ENCODE peak calls at places on chromosomes 3 and 15, in nine cellular contexts. One of them, this sample, is unnamed. For H3K36me3, the result is how much of the 10 kb centered on the place peaks cover.

GRCh38 chr3:37861540-37862051 is at the start of gene CTDSPL:
- DNase-seq in neural progenitor cell: peak
- DNase-seq in SK-N-SH: peak
- DNase-seq in HCT116: no peak
- DNase-seq in GM23338: peak
- DNase-seq in OCI-LY7: no peak
- DNase-seq in GM23248: peak
- DNase-seq in PC-3: peak
- DNase-seq in MM.1S: peak
- DNase-seq in this sample: peak

GRCh38 chr3:42685891-42686820 is 819 bp downstream of the KLHL40 start:
- DNase-seq in neural progenitor cell: no peak
- DNase-seq in SK-N-SH: peak
- DNase-seq in HCT116: no peak
- DNase-seq in GM23338: no peak
- DNase-seq in OCI-LY7: no peak
- DNase-seq in GM23248: no peak
- DNase-seq in PC-3: no peak
- DNase-seq in MM.1S: no peak
- DNase-seq in this sample: no peak

GRCh38 chr3:171376125-171376947 is 83.9 kb downstream of the TNIK start:
- DNase-seq in neural progenitor cell: no peak
- DNase-seq in SK-N-SH: no peak
- DNase-seq in HCT116: no peak
- DNase-seq in GM23338: no peak
- DNase-seq in OCI-LY7: no peak
- DNase-seq in GM23248: peak
- DNase-seq in PC-3: no peak
- DNase-seq in MM.1S: peak
- DNase-seq in this sample: no peak

GRCh38 chr3:40317061-40317676 is 7.7 kb downstream of the EIF1B start:
- DNase-seq in neural progenitor cell: peak
- DNase-seq in SK-N-SH: peak
- DNase-seq in HCT116: peak
- DNase-seq in GM23338: peak
- DNase-seq in OCI-LY7: peak
- DNase-seq in GM23248: peak
- DNase-seq in PC-3: peak
- DNase-seq in MM.1S: peak
- DNase-seq in this sample: peak

GRCh38 chr3:129441782-129442181 is 1.8 kb downstream of the IFT122 start:
- DNase-seq in neural progenitor cell: no peak
- DNase-seq in SK-N-SH: peak
- DNase-seq in HCT116: no peak
- DNase-seq in GM23338: no peak
- DNase-seq in OCI-LY7: no peak
- DNase-seq in GM23248: peak
- DNase-seq in PC-3: no peak
- DNase-seq in MM.1S: no peak
- DNase-seq in this sample: no peak

GRCh38 chr3:188212308-188212969 is 58.5 kb downstream of the LPP start:
- DNase-seq in neural progenitor cell: no peak
- DNase-seq in SK-N-SH: no peak
- DNase-seq in HCT116: no peak
- DNase-seq in GM23338: peak
- DNase-seq in OCI-LY7: no peak
- DNase-seq in GM23248: peak
- DNase-seq in PC-3: peak
- DNase-seq in MM.1S: no peak
- DNase-seq in this sample: no peak

GRCh38 chr3:151753846-151754245 is 20.1 kb downstream of the AADACL2 start:
- DNase-seq in neural progenitor cell: no peak
- DNase-seq in SK-N-SH: no peak
- DNase-seq in HCT116: no peak
- DNase-seq in GM23338: no peak
- DNase-seq in OCI-LY7: no peak
- DNase-seq in GM23248: no peak
- DNase-seq in PC-3: peak
- DNase-seq in MM.1S: no peak
- DNase-seq in this sample: no peak

GRCh38 chr15:47688573-47689086 is 28.7 kb upstream of the SEMA6D start:
- DNase-seq in neural progenitor cell: no peak
- DNase-seq in SK-N-SH: no peak
- DNase-seq in HCT116: no peak
- DNase-seq in GM23338: no peak
- DNase-seq in OCI-LY7: no peak
- DNase-seq in GM23248: peak
- DNase-seq in PC-3: peak
- DNase-seq in MM.1S: no peak
- DNase-seq in this sample: no peak

GRCh38 chr3:66738625-66739330 is 238.0 kb upstream of the LRIG1 start:
- DNase-seq in neural progenitor cell: no peak
- DNase-seq in SK-N-SH: no peak
- DNase-seq in HCT116: no peak
- DNase-seq in GM23338: no peak
- DNase-seq in OCI-LY7: no peak
- DNase-seq in GM23248: peak
- DNase-seq in PC-3: peak
- DNase-seq in MM.1S: no peak
- DNase-seq in this sample: no peak

GRCh38 chr3:180802837-180803236 is 109.6 kb upstream of the FXR1 start:
- DNase-seq in neural progenitor cell: peak
- DNase-seq in SK-N-SH: peak
- DNase-seq in HCT116: peak
- DNase-seq in GM23338: peak
- DNase-seq in OCI-LY7: peak
- DNase-seq in GM23248: peak
- DNase-seq in PC-3: peak
- DNase-seq in MM.1S: peak
- DNase-seq in this sample: peak

GRCh38 chr3:41682996-41683395 is 278.9 kb downstream of the ULK4 start:
- DNase-seq in neural progenitor cell: no peak
- DNase-seq in SK-N-SH: no peak
- DNase-seq in HCT116: no peak
- DNase-seq in GM23338: no peak
- DNase-seq in OCI-LY7: no peak
- DNase-seq in GM23248: peak
- DNase-seq in PC-3: peak
- DNase-seq in MM.1S: no peak
- DNase-seq in this sample: no peak

GRCh38 chr15:62124176-62124952 is 40.7 kb downstream of the C2CD4B start:
- DNase-seq in neural progenitor cell: no peak
- DNase-seq in SK-N-SH: no peak
- DNase-seq in HCT116: no peak
- DNase-seq in GM23338: no peak
- DNase-seq in OCI-LY7: peak
- DNase-seq in GM23248: no peak
- DNase-seq in PC-3: peak
- DNase-seq in MM.1S: no peak
- DNase-seq in this sample: no peak

DNA sequence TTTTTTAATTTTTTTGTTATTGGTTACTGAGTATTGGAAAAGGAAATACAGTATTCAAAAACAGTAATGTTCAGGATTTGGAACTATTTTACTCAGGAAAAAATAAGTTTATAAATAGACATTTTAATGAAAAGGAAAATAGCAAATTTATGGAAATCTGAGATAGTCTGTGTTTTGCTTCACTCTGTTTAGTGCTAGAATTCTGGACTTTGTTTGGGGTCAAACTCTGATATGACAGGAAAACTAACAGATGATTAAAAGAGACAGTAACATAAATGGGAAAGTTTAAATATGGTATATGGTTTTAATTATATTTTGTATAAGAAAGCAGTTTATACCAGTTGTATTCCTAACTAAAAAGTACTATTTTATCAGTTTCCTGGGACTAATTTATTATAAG is 17.4 kb downstream of the SETD5 start:
- DNase-seq in neural progenitor cell: no peak
- DNase-seq in SK-N-SH: no peak
- DNase-seq in HCT116: no peak
- DNase-seq in GM23338: no peak
- DNase-seq in OCI-LY7: no peak
- DNase-seq in GM23248: no peak
- DNase-seq in PC-3: no peak
- DNase-seq in MM.1S: no peak
- DNase-seq in this sample: no peak
- H3K36me3 ChIP-seq in neural progenitor cell: under half
- H3K36me3 ChIP-seq in SK-N-SH: under half
- H3K36me3 ChIP-seq in HCT116: under half
- H3K36me3 ChIP-seq in GM23338: under half
- H3K36me3 ChIP-seq in OCI-LY7: half or more
- H3K36me3 ChIP-seq in GM23248: under half
- H3K36me3 ChIP-seq in PC-3: under half
- H3K36me3 ChIP-seq in MM.1S: under half
- H3K36me3 ChIP-seq in this sample: under half

GRCh38 chr3:81713018-81713417 is 48.4 kb downstream of the GBE1 start:
- DNase-seq in neural progenitor cell: no peak
- DNase-seq in SK-N-SH: no peak
- DNase-seq in HCT116: no peak
- DNase-seq in GM23338: no peak
- DNase-seq in OCI-LY7: no peak
- DNase-seq in GM23248: no peak
- DNase-seq in PC-3: no peak
- DNase-seq in MM.1S: no peak
- DNase-seq in this sample: no peak

GRCh38 chr3:81718311-81718710 is 43.1 kb downstream of the GBE1 start:
- DNase-seq in neural progenitor cell: no peak
- DNase-seq in SK-N-SH: no peak
- DNase-seq in HCT116: no peak
- DNase-seq in GM23338: no peak
- DNase-seq in OCI-LY7: no peak
- DNase-seq in GM23248: no peak
- DNase-seq in PC-3: no peak
- DNase-seq in MM.1S: no peak
- DNase-seq in this sample: no peak

DNA sequence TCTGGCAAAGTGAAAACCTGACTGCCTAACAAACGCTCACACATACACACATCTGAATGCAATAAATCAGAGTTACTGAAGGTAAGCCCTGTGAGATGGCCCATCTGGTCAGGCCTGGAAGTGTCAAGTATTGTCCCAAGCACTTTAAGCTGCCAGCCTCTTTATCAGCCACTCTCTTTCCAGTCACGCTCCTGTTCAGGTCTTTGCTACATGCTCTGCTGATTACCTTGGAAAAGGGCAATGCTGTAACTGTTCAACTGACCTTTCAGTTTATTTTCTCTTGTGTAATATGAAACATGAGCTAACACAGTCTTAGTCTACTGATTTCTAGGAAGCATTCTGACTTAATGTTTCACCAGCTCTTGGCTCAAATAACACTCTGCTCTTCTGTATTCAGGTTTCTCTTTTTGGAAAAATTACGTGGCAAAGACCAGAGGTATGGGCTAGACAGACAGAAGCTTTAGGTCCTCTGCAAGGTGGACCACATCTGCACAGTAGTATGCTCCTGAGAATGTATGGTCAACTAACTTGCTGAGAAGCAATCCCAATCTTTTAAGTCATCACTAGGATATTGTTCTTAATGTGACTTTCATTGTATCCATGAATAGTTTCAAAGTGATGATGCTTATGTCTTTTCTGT is 44.5 kb downstream of the GBE1 start:
- DNase-seq in neural progenitor cell: no peak
- DNase-seq in SK-N-SH: no peak
- DNase-seq in HCT116: no peak
- DNase-seq in GM23338: peak
- DNase-seq in OCI-LY7: no peak
- DNase-seq in GM23248: peak
- DNase-seq in PC-3: peak
- DNase-seq in MM.1S: no peak
- DNase-seq in this sample: peak
- H3K4me3 ChIP-seq in neural progenitor cell: no peak
- H3K4me3 ChIP-seq in SK-N-SH: no peak
- H3K4me3 ChIP-seq in HCT116: no peak
- H3K4me3 ChIP-seq in GM23338: no peak
- H3K4me3 ChIP-seq in OCI-LY7: no peak
- H3K4me3 ChIP-seq in GM23248: peak
- H3K4me3 ChIP-seq in PC-3: no peak
- H3K4me3 ChIP-seq in MM.1S: no peak
- H3K4me3 ChIP-seq in this sample: no peak

DNA sequence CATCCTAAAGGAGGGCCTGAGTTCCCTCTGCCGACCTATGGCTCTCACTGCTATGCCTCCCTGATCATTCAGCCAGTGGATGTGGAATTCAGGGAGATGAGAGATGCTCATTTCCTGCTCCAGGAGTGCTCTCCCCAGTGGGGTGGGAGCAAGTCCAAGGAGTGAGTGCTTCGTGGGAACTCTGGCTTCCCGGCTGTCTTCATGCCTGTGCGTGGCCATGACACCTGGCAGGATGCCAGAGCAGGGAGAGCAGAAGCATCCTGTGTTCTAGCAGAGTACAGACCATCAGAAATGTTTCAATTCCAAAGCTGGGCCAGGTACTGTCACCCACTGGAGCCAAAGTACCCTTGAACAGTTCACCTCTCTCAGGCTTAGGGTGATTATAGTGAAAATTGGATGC is 45.1 kb downstream of the APH1B start:
- DNase-seq in neural progenitor cell: no peak
- DNase-seq in SK-N-SH: peak
- DNase-seq in HCT116: no peak
- DNase-seq in GM23338: no peak
- DNase-seq in OCI-LY7: no peak
- DNase-seq in GM23248: peak
- DNase-seq in PC-3: no peak
- DNase-seq in MM.1S: no peak
- DNase-seq in this sample: peak
- TF ChIP-seq EZH2phosphoT487 in neural progenitor cell: no peak
- TF ChIP-seq EZH2phosphoT487 in SK-N-SH: no peak
- TF ChIP-seq EZH2phosphoT487 in HCT116: no peak
- TF ChIP-seq EZH2phosphoT487 in GM23338: no peak
- TF ChIP-seq EZH2phosphoT487 in OCI-LY7: no peak
- TF ChIP-seq EZH2phosphoT487 in GM23248: no peak
- TF ChIP-seq EZH2phosphoT487 in PC-3: no peak
- TF ChIP-seq EZH2phosphoT487 in MM.1S: no peak
- TF ChIP-seq EZH2phosphoT487 in this sample: no peak

GRCh38 chr3:101680466-101680865 is 3.5 kb upstream of the ZBTB11 start:
- DNase-seq in neural progenitor cell: no peak
- DNase-seq in SK-N-SH: no peak
- DNase-seq in HCT116: no peak
- DNase-seq in GM23338: no peak
- DNase-seq in OCI-LY7: no peak
- DNase-seq in GM23248: no peak
- DNase-seq in PC-3: no peak
- DNase-seq in MM.1S: no peak
- DNase-seq in this sample: no peak

GRCh38 chr3:101685870-101686307 is 629 bp downstream of the RPL24 start:
- DNase-seq in neural progenitor cell: no peak
- DNase-seq in SK-N-SH: no peak
- DNase-seq in HCT116: no peak
- DNase-seq in GM23338: peak
- DNase-seq in OCI-LY7: no peak
- DNase-seq in GM23248: peak
- DNase-seq in PC-3: no peak
- DNase-seq in MM.1S: no peak
- DNase-seq in this sample: peak

GRCh38 chr3:101689291-101689690 is 2.8 kb upstream of the RPL24 start:
- DNase-seq in neural progenitor cell: no peak
- DNase-seq in SK-N-SH: no peak
- DNase-seq in HCT116: no peak
- DNase-seq in GM23338: no peak
- DNase-seq in OCI-LY7: no peak
- DNase-seq in GM23248: no peak
- DNase-seq in PC-3: no peak
- DNase-seq in MM.1S: no peak
- DNase-seq in this sample: no peak

GRCh38 chr3:101687142-101687931 is 819 bp upstream of the RPL24 start:
- DNase-seq in neural progenitor cell: peak
- DNase-seq in SK-N-SH: no peak
- DNase-seq in HCT116: no peak
- DNase-seq in GM23338: no peak
- DNase-seq in OCI-LY7: no peak
- DNase-seq in GM23248: peak
- DNase-seq in PC-3: peak
- DNase-seq in MM.1S: no peak
- DNase-seq in this sample: no peak

GRCh38 chr3:101685050-101685400 is 1.5 kb downstream of the RPL24 start:
- DNase-seq in neural progenitor cell: no peak
- DNase-seq in SK-N-SH: no peak
- DNase-seq in HCT116: no peak
- DNase-seq in GM23338: no peak
- DNase-seq in OCI-LY7: no peak
- DNase-seq in GM23248: no peak
- DNase-seq in PC-3: no peak
- DNase-seq in MM.1S: no peak
- DNase-seq in this sample: no peak
- H3K36me3 ChIP-seq in neural progenitor cell: under half
- H3K36me3 ChIP-seq in SK-N-SH: under half
- H3K36me3 ChIP-seq in HCT116: half or more
- H3K36me3 ChIP-seq in GM23338: half or more
- H3K36me3 ChIP-seq in OCI-LY7: half or more
- H3K36me3 ChIP-seq in GM23248: half or more
- H3K36me3 ChIP-seq in PC-3: half or more
- H3K36me3 ChIP-seq in MM.1S: under half
- H3K36me3 ChIP-seq in this sample: under half

This sample was measured in hepatocyte.